ENCODE peak calls at places on chromosomes 1 and 21, in seven cellular contexts. O, R, L, E, P, A and Z are unnamed samples.

GRCh38 chr21:36756527-36756926 is 57.6 kb downstream of the SIM2 start:
- DNase-seq in O (no peak), R (peak; percentile 68), L (no peak), E (no peak), P (no peak), A (peak; percentile 83), Z (peak; percentile 90)

GRCh38 chr21:28884481-28884880 is 108.2 kb downstream of the LTN1 start:
- DNase-seq in O (no peak), R (no peak), L (no peak), E (no peak), P (no peak), A (peak; percentile 8), Z (no peak)

GRCh38 chr1:53316058-53316741 is 11.7 kb downstream of the LRP8 start:
- DNase-seq in O (no peak), R (no peak), L (no peak), E (no peak), P (no peak), A (peak; percentile 27), Z (peak; percentile 32)

GRCh38 chr1:178371236-178371635 is 125.5 kb downstream of the CLEC20A start:
- DNase-seq in O (no peak), R (no peak), L (peak; percentile 22), E (no peak), P (no peak), A (peak; percentile 40), Z (peak; percentile 34)

GRCh38 chr21:35933466-35933865 is 126.9 kb downstream of the SETD4 start:
- DNase-seq in O (no peak), R (no peak), L (no peak), E (no peak), P (no peak), A (peak; percentile 86), Z (peak; percentile 90)

GRCh38 chr1:229027158-229027557 is 243.8 kb upstream of the RAB4A start:
- DNase-seq in O (no peak), R (no peak), L (no peak), E (no peak), P (no peak), A (no peak), Z (no peak)

GRCh38 chr1:180237850-180238476 is 7.9 kb downstream of the LHX4 start:
- DNase-seq in O (peak; percentile 81), R (no peak), L (no peak), E (no peak), P (no peak), A (no peak), Z (no peak)

GRCh38 chr1:44924835-44925464 is 61.4 kb downstream of the EIF2B3 start:
- DNase-seq in O (no peak), R (no peak), L (no peak), E (no peak), P (no peak), A (peak; percentile 95), Z (peak; percentile 84)

GRCh38 chr1:70071597-70071996 is 133.8 kb downstream of the LRRC40 start:
- DNase-seq in O (no peak), R (peak; percentile 25), L (no peak), E (no peak), P (no peak), A (peak; percentile 71), Z (no peak)

GRCh38 chr1:231099311-231099710 is 59.3 kb upstream of the FAM89A start:
- DNase-seq in O (no peak), R (no peak), L (no peak), E (no peak), P (no peak), A (no peak), Z (no peak)

GRCh38 chr1:33042836-33043235 is 6.2 kb upstream of the AK2 start:
- DNase-seq in O (no peak), R (no peak), L (no peak), E (no peak), P (no peak), A (no peak), Z (no peak)

GRCh38 chr1:30888975-30889374 is 19.6 kb downstream of the SDC3 start:
- DNase-seq in O (no peak), R (no peak), L (no peak), E (no peak), P (no peak), A (no peak), Z (no peak)

GRCh38 chr1:116311756-116312691 is 61.0 kb upstream of the ATP1A1 start:
- DNase-seq in O (peak; percentile 76), R (no peak), L (no peak), E (no peak), P (no peak), A (no peak), Z (no peak)

GRCh38 chr21:29166853-29167252 is 36.4 kb downstream of the MAP3K7CL start:
- DNase-seq in O (no peak), R (no peak), L (no peak), E (no peak), P (no peak), A (no peak), Z (no peak)

GRCh38 chr1:206575894-206576737 is 36.1 kb downstream of the EIF2D start:
- DNase-seq in O (no peak), R (no peak), L (no peak), E (no peak), P (no peak), A (no peak), Z (no peak)

GRCh38 chr1:43531453-43531905 is 796 bp downstream of the PTPRF start:
- DNase-seq in O (no peak), R (no peak), L (no peak), E (no peak), P (peak; percentile 70), A (no peak), Z (peak; percentile 35)

GRCh38 chr1:51910182-51910581 is 31.7 kb upstream of the NRDC start:
- DNase-seq in O (no peak), R (no peak), L (no peak), E (no peak), P (no peak), A (no peak), Z (no peak)

GRCh38 chr1:2556277-2557145 is at the start of gene TNFRSF14:
- DNase-seq in O (no peak), R (no peak), L (no peak), E (peak; percentile 75), P (no peak), A (peak; percentile 35), Z (peak; percentile 53)

GRCh38 chr21:26405735-26406361 is 167.2 kb downstream of the CYYR1 start:
- DNase-seq in O (no peak), R (no peak), L (no peak), E (no peak), P (no peak), A (peak; percentile 72), Z (peak; percentile 79)

GRCh38 chr1:93007941-93008577 is 46.8 kb upstream of the DIPK1A start:
- DNase-seq in O (no peak), R (no peak), L (no peak), E (no peak), P (no peak), A (peak; percentile 36), Z (no peak)

GRCh38 chr1:165068716-165069115 is 287.8 kb downstream of the LMX1A start:
- DNase-seq in O (no peak), R (no peak), L (no peak), E (no peak), P (no peak), A (no peak), Z (no peak)

GRCh38 chr1:199512037-199512710 is 515.3 kb upstream of the NR5A2 start:
- DNase-seq in O (peak; percentile 12), R (no peak), L (no peak), E (no peak), P (no peak), A (no peak), Z (no peak)

GRCh38 chr21:46110499-46111192 is 12.7 kb downstream of the COL6A2 start:
- DNase-seq in O (no peak), R (no peak), L (peak; percentile 14), E (peak; percentile 11), P (no peak), A (no peak), Z (peak; percentile 13)

GRCh38 chr21:41428311-41428710 is 2.3 kb downstream of the MX1 start:
- DNase-seq in O (no peak), R (no peak), L (no peak), E (no peak), P (no peak), A (no peak), Z (no peak)

GRCh38 chr1:24089743-24090555 is 22.0 kb downstream of the MYOM3 start:
- DNase-seq in O (no peak), R (no peak), L (no peak), E (no peak), P (no peak), A (no peak), Z (no peak)

GRCh38 chr21:42437786-42438185 is 34.1 kb downstream of the UBASH3A start:
- DNase-seq in O (no peak), R (no peak), L (no peak), E (no peak), P (no peak), A (peak; percentile 2), Z (no peak)

GRCh38 chr1:159958721-159959380 is 4.8 kb upstream of the SLAMF9 start:
- DNase-seq in O (no peak), R (no peak), L (no peak), E (no peak), P (no peak), A (no peak), Z (no peak)

GRCh38 chr1:58596631-58597052 is 19.6 kb upstream of the TACSTD2 start:
- DNase-seq in O (no peak), R (no peak), L (no peak), E (no peak), P (no peak), A (no peak), Z (no peak)